ENCODE peak calls at places on chromosomes 12 and 14, in nine cellular contexts. W is HL-60, B is GM23338, J is A549, G is K562, H is HCT116, A is SK-N-SH, S is HepG2, N is GM12878. Y is an unnamed sample.

GRCh38 chr14:57461777-57462320 is 31.8 kb downstream of the CCDC198 start:
- DNase-seq in B (no peak), W (no peak), H (no peak), N (no peak), A (no peak), G (no peak), J (no peak), S (no peak), Y (peak)

GRCh38 chr14:93228550-93228949 is 21.5 kb downstream of the UBR7 start:
- DNase-seq in A (no peak), N (no peak), H (no peak), G (no peak), S (no peak), B (no peak), J (no peak), W (no peak), Y (no peak)

GRCh38 chr12:71556881-71557280 is 106.8 kb downstream of the ZFC3H1 start:
- DNase-seq in N (no peak), B (peak), A (no peak), J (peak), W (no peak), S (peak), G (no peak), H (peak), Y (peak)

GRCh38 chr14:94338023-94338422 is 14.9 kb upstream of the SERPINA6 start:
- DNase-seq in N (no peak), J (no peak), B (no peak), G (no peak), H (no peak), S (no peak), W (no peak), A (no peak), Y (no peak)

GRCh38 chr14:104973215-104974145 is 4.7 kb downstream of the AHNAK2 start:
- DNase-seq in B (no peak), J (peak), S (no peak), H (peak), A (no peak), G (no peak), N (no peak), W (no peak), Y (peak)

GRCh38 chr14:24233538-24233866 is 773 bp downstream of the GMPR2 start:
- DNase-seq in W (no peak), G (no peak), A (no peak), H (no peak), J (no peak), B (no peak), S (peak), N (no peak), Y (no peak)

GRCh38 chr12:105672576-105672975 is 342.1 kb downstream of the C12orf75 start:
- DNase-seq in G (no peak), N (no peak), A (peak), W (no peak), S (no peak), H (no peak), B (no peak), J (no peak), Y (no peak)

GRCh38 chr12:65824314-65824563 is at the start of gene HMGA2:
- DNase-seq in N (no peak), W (no peak), G (no peak), A (no peak), S (no peak), J (no peak), B (no peak), H (peak), Y (peak)

GRCh38 chr12:109715310-109716091 is 1.9 kb downstream of the FAM222A start:
- DNase-seq in N (no peak), G (peak), J (no peak), A (peak), H (no peak), W (no peak), S (no peak), B (peak), Y (no peak)

GRCh38 chr12:130076752-130077151 is 85.5 kb upstream of the FZD10 start:
- DNase-seq in S (no peak), N (no peak), W (no peak), G (no peak), A (no peak), B (no peak), J (no peak), H (no peak), Y (no peak)

GRCh38 chr12:130613131-130613530 is 103.0 kb downstream of the RIMBP2 start:
- DNase-seq in B (no peak), A (no peak), G (no peak), W (no peak), S (no peak), N (no peak), J (no peak), H (no peak), Y (no peak)

GRCh38 chr12:12890815-12891645 is at the start of gene GPRC5A:
- DNase-seq in S (peak), G (peak), J (peak), H (peak), B (peak), W (no peak), N (no peak), A (peak), Y (peak)

GRCh38 chr14:100889641-100890040 is 13.9 kb downstream of the RTL1 start:
- DNase-seq in H (no peak), A (no peak), B (no peak), G (no peak), J (no peak), S (no peak), W (no peak), N (no peak), Y (no peak)

GRCh38 chr12:32773686-32774085 is 18.0 kb upstream of the YARS2 start:
- DNase-seq in B (no peak), H (no peak), G (no peak), S (no peak), W (no peak), J (no peak), N (no peak), A (no peak), Y (no peak)

GRCh38 chr12:50039151-50039835 is 14.0 kb upstream of the RACGAP1 start:
- DNase-seq in A (peak), H (peak), N (no peak), W (peak), S (peak), G (peak), B (peak), J (peak), Y (peak)

GRCh38 chr14:75542585-75543091 is 20.4 kb downstream of the BATF start:
- DNase-seq in S (no peak), H (no peak), B (peak), G (peak), N (no peak), W (no peak), J (no peak), A (no peak), Y (no peak)

GRCh38 chr12:132560421-132560830 is 50.0 kb downstream of the LRCOL1 start:
- DNase-seq in B (peak), H (no peak), N (no peak), A (peak), J (peak), G (peak), S (no peak), W (no peak), Y (no peak)

GRCh38 chr12:104411826-104412626 is 44.7 kb upstream of the CHST11 start:
- DNase-seq in N (no peak), J (no peak), W (no peak), H (no peak), S (no peak), G (peak), B (no peak), A (no peak), Y (no peak)

GRCh38 chr14:61262082-61262481 is 19.1 kb downstream of the TMEM30B start:
- DNase-seq in H (no peak), J (no peak), S (no peak), G (no peak), B (no peak), W (no peak), N (no peak), A (no peak), Y (no peak)

GRCh38 chr12:122421263-122421814 is 1.1 kb downstream of the CLIP1 start:
- DNase-seq in N (no peak), W (no peak), J (peak), B (no peak), A (peak), H (no peak), S (peak), G (peak), Y (no peak)

GRCh38 chr14:101078892-101079221 is 175.3 kb upstream of the RTL1 start:
- DNase-seq in H (no peak), W (no peak), S (no peak), J (no peak), G (no peak), B (no peak), N (no peak), A (peak), Y (no peak)

GRCh38 chr14:35881280-35881679 is 55.1 kb downstream of the BRMS1L start:
- DNase-seq in B (no peak), S (no peak), J (no peak), N (no peak), G (no peak), H (no peak), A (no peak), W (no peak), Y (no peak)

GRCh38 chr12:122880668-122881067 is 15.3 kb downstream of the VPS37B start:
- DNase-seq in G (no peak), A (peak), J (peak), W (no peak), S (peak), B (peak), H (no peak), N (no peak), Y (no peak)

GRCh38 chr12:82519508-82519907 is 161.2 kb downstream of the METTL25 start:
- DNase-seq in J (no peak), G (no peak), A (no peak), H (no peak), N (no peak), B (no peak), W (no peak), S (no peak), Y (no peak)

GRCh38 chr12:132953771-132954170 is 2.3 kb downstream of the ZNF605 start:
- DNase-seq in B (no peak), H (no peak), W (no peak), N (no peak), J (no peak), G (no peak), S (no peak), A (no peak), Y (no peak)

GRCh38 chr14:72781476-72782181 is 112.3 kb downstream of the DPF3 start:
- DNase-seq in W (no peak), S (peak), J (peak), G (no peak), B (no peak), A (no peak), H (no peak), N (no peak), Y (no peak)

DNA sequence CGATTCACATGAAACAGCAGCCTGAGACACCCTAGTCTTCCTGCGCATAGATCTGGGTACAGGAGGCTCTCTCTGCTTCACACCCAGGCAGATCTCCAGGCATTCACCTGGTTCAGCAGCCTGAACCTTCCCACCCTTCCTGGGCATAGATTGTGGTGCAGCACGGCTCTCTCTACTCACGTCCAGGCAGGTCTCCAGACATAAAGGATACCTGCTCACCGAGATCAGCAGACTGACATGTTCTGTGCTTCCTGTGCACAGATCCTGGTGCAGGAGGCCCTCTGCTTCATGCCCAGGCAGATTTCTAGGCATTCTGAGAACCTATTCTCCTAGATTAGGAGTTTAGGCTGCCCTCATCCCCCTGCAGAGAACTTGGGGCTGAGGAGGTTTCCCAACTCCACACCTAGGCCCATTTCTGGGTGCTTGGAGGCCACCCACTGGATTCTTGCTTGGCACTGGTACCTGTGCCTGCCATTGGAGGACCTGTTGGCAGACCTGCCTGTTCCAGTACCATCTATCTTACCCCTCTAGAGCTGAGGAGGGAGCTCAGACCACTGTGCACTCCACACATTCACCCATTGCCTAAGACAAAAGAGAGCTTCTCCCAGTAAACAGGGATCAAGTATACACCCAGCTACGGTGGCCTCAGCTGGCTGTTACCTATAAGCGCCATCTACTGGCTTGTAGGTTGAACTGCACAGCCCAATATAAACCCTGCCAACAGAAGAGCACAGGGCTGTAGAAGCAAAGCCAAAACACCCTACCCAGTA is 28.0 kb upstream of the GARIN6 start:
- DNase-seq in H (peak), S (peak), J (no peak), N (no peak), G (peak), W (peak), B (peak), A (peak), Y (peak)
- TF ChIP-seq REST in H (no peak), S (no peak), J (no peak), N (no peak), G (no peak), W (no peak), B (no peak), A (no peak), Y (no peak)

GRCh38 chr14:29126361-29126760 is 359.8 kb downstream of the FOXG1 start:
- DNase-seq in S (no peak), N (no peak), H (no peak), G (no peak), B (no peak), A (no peak), W (no peak), J (no peak), Y (no peak)
- TF ChIP-seq REST in S (no peak), N (no peak), H (no peak), G (no peak), B (no peak), A (no peak), W (no peak), J (no peak), Y (no peak)

DNA sequence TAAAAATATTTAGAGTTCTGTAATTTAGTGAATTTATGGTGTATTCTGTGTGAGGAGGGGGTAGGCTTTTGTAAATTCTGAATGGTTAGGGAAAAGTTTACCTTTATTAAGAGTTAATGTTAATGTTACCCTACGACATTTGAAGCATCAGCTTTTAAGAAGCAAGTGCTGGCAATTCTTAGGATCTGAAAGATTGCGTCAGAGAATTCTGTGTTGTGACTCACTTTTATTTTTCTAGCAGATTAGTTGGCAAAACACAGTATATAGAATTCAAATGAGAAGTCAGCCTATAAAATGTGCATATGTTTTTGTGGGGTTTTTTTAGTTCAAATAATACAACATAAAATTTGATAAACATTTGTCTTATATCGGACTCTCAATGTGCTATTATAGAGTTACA is 97.6 kb downstream of the RAD52 start:
- DNase-seq in S (no peak), J (peak), W (peak), G (no peak), B (no peak), N (no peak), A (no peak), H (no peak), Y (no peak)
- TF ChIP-seq REST in S (no peak), J (no peak), W (no peak), G (no peak), B (no peak), N (no peak), A (no peak), H (no peak), Y (no peak)

GRCh38 chr14:67515386-67516079 is 17.6 kb upstream of the PLEKHH1 start:
- DNase-seq in H (no peak), W (no peak), B (peak), J (peak), G (peak), N (no peak), S (no peak), A (no peak), Y (no peak)
- TF ChIP-seq REST in H (no peak), W (no peak), B (no peak), J (no peak), G (no peak), N (no peak), S (no peak), A (no peak), Y (no peak)

GRCh38 chr12:75913502-75914110 is 118.0 kb downstream of the PHLDA1 start:
- DNase-seq in G (no peak), N (no peak), W (no peak), S (no peak), H (no peak), J (no peak), B (no peak), A (no peak), Y (no peak)

GRCh38 chr12:75910452-75910722 is 121.2 kb downstream of the PHLDA1 start:
- DNase-seq in N (no peak), A (no peak), W (no peak), J (no peak), B (no peak), H (no peak), G (no peak), S (no peak), Y (no peak)

GRCh38 chr12:75909714-75910451 is 121.7 kb downstream of the PHLDA1 start:
- DNase-seq in H (no peak), W (no peak), S (peak), N (no peak), J (no peak), B (no peak), G (no peak), A (no peak), Y (no peak)

GRCh38 chr12:75905975-75906374 is 125.6 kb downstream of the PHLDA1 start:
- DNase-seq in W (no peak), G (no peak), H (no peak), J (no peak), A (no peak), N (no peak), S (no peak), B (no peak), Y (no peak)

DNA sequence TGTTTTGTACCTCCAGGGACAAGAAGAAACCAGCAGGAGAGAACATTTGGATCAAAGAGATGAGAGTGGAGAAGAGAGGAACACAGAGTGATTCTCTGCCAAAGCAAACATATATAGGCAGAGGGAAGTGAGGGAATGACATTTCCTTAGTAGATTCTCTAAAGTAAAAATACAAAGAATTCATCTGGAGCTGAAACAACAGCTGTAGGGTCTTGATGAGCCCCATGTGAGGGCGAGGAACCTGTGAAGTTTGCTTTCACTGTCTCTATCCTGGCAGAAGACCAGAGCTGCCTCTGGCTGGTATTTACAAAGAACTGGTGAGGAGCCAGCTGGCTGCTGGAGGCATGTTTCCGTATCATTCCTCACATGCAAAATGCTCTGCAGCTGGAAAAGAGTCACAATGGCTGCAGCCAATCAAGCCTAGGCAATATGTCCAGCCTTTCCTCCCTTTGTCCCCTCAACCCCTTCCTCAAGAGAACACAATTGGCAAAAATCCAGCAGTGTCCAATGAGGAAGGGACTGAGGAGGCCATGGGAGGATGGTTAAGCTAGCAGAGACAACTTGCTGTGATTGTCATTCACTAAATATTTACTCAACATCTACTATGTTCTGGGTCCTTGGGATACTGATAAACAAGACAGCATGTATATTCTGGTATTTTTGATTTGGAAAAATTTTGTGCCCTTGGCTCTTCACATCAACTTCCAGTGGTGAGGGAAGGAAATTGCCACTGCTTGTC is 122.4 kb downstream of the PHLDA1 start:
- DNase-seq in H (no peak), A (peak), N (no peak), B (no peak), G (no peak), J (no peak), W (no peak), S (peak), Y (no peak)
- TF ChIP-seq REST in H (no peak), A (no peak), N (no peak), B (no peak), G (no peak), J (no peak), W (no peak), S (no peak), Y (no peak)

DNA sequence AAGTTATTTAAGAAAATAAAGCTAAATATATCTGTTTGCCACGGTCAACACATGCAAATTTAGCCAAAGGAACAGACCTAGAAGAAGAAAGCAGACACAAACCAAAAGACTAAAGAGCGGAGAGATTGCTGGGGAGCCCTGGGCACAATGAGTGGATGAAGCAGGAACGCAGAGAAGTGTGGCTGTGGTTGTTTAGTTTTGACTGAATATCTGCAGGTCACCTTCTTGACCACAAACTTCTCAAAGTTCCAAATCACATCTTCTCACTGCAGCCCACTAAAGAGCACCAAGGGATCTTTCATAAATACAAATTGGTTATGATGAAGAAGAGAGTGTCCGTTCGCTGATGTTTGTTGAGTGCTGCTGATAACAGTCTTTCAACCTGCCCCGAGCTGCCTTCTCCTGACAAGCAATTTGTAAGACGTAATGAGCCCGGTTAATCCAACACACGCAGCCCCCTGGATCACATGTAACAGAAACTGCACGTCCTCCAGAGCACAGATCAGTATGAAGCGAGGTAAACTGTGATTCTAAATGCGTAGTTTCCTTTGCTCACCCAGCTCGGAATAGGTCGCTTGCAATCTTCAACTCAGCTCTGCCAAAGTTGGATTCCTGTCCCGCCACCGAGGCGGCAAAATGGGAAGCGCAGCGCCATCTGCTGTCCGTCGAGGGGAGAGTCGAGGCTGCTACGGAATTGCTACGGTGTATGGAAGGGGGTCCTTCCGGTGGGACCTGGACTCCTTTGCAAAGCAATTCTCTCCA is 120.8 kb downstream of the GXYLT1 start:
- DNase-seq in G (peak), H (peak), N (peak), B (peak), S (peak), W (peak), J (peak), A (peak), Y (peak)
- TF ChIP-seq REST in G (no peak), H (no peak), N (no peak), B (no peak), S (no peak), W (no peak), J (no peak), A (no peak), Y (no peak)

DNA sequence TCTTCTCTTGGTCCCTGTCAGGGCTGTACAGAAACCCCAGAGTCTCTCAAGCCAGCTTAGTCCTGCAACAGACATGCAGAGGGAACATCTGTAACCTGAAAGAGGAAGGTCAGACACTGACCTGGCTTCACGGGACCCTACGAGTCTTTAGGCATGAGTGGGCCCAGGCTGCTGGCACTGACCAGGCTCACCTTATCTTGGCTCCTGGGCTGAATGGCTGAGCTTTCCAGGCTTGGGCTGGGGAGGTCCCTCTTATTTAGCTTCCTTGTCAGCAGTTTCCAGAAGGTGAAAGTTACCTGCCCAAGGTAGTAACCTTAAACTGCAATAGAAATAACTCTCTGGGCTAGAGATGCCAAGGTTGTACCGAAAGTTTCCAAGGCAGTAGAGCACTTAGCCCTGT is 58.4 kb upstream of the FUT8 start:
- DNase-seq in S (no peak), W (no peak), N (no peak), G (no peak), J (no peak), H (no peak), B (no peak), A (no peak), Y (no peak)
- TF ChIP-seq REST in S (no peak), W (no peak), N (no peak), G (no peak), J (no peak), H (no peak), B (no peak), A (no peak), Y (no peak)

GRCh38 chr14:58789756-58790155 is 152.0 kb downstream of the DACT1 start:
- DNase-seq in S (no peak), W (no peak), B (no peak), G (no peak), J (no peak), N (no peak), H (no peak), A (no peak), Y (no peak)
- TF ChIP-seq REST in S (no peak), W (no peak), B (no peak), G (no peak), J (no peak), N (no peak), H (no peak), A (no peak), Y (no peak)

Y was measured in Panc1.